ENCODE peak calls at places on chromosomes 6 and 20, in five cellular contexts. K, B, E, P and G are unnamed samples.

GRCh38 chr6:15945593-15946159 is 183.2 kb upstream of the MYLIP start:
- DNase-seq in K (no peak), B (peak), E (no peak), P (no peak), G (no peak)

GRCh38 chr6:79969784-79970183 is 22.4 kb upstream of the ELOVL4 start:
- DNase-seq in K (no peak), B (no peak), E (no peak), P (no peak), G (no peak)

GRCh38 chr6:112735129-112735528 is 388.0 kb downstream of the RFPL4B start:
- DNase-seq in K (no peak), B (no peak), E (no peak), P (no peak), G (no peak)

GRCh38 chr6:16248271-16248670 is 9.9 kb downstream of the GMPR start:
- DNase-seq in K (no peak), B (no peak), E (no peak), P (no peak), G (no peak)

GRCh38 chr6:110476046-110476849 is at the start of gene SLC22A16:
- DNase-seq in K (peak), B (no peak), E (no peak), P (peak), G (no peak)

GRCh38 chr6:89950879-89951391 is 56.7 kb downstream of the GJA10 start:
- DNase-seq in K (no peak), B (no peak), E (no peak), P (no peak), G (peak)

GRCh38 chr6:1641391-1641790 is 31.7 kb downstream of the FOXC1 start:
- DNase-seq in K (no peak), B (no peak), E (no peak), P (no peak), G (no peak)

GRCh38 chr6:106547556-106547955 is 81.7 kb downstream of the RTN4IP1 start:
- DNase-seq in K (no peak), B (no peak), E (no peak), P (no peak), G (no peak)

GRCh38 chr6:82761674-82762345 is 303.8 kb downstream of the UBE3D start:
- DNase-seq in K (no peak), B (peak), E (no peak), P (no peak), G (no peak)

GRCh38 chr6:107267006-107267405 is 151.7 kb upstream of the BEND3 start:
- DNase-seq in K (no peak), B (no peak), E (no peak), P (no peak), G (no peak)

GRCh38 chr6:22072939-22073338 is 223.9 kb downstream of the PRL start:
- DNase-seq in K (no peak), B (no peak), E (no peak), P (no peak), G (no peak)

GRCh38 chr6:3749991-3750323 is 1.6 kb downstream of the PXDC1 start:
- DNase-seq in K (no peak), B (peak), E (peak), P (no peak), G (no peak)

GRCh38 chr20:62624719-62625455 is 17.4 kb upstream of the SLCO4A1 start:
- DNase-seq in K (peak), B (no peak), E (peak), P (no peak), G (peak)

GRCh38 chr6:23775127-23775526 is 350.9 kb upstream of the NRSN1 start:
- DNase-seq in K (no peak), B (peak), E (no peak), P (no peak), G (no peak)

GRCh38 chr20:32626859-32627636 is 41.9 kb upstream of the NOL4L start:
- DNase-seq in K (no peak), B (no peak), E (no peak), P (no peak), G (no peak)

GRCh38 chr20:10218536-10219451 is at the start of gene SNAP25:
- DNase-seq in K (no peak), B (peak), E (no peak), P (peak), G (peak)

GRCh38 chr6:170289108-170289931 is 1.6 kb downstream of the DLL1 start:
- DNase-seq in K (no peak), B (no peak), E (no peak), P (peak), G (peak)

GRCh38 chr6:41277644-41278043 is 8.8 kb downstream of the TREM1 start:
- DNase-seq in K (no peak), B (no peak), E (no peak), P (no peak), G (no peak)
- TF ChIP-seq CTCF in K (no peak), B (no peak), E (no peak), P (no peak), G (no peak)

GRCh38 chr6:6966127-6966526 is 141.6 kb upstream of the RREB1 start:
- DNase-seq in K (no peak), B (no peak), E (no peak), P (no peak), G (no peak)

GRCh38 chr6:6966569-6966968 is 141.2 kb upstream of the RREB1 start:
- DNase-seq in K (no peak), B (no peak), E (no peak), P (no peak), G (no peak)

GRCh38 chr6:6962699-6963098 is 145.1 kb upstream of the RREB1 start:
- DNase-seq in K (no peak), B (no peak), E (no peak), P (no peak), G (no peak)

GRCh38 chr6:6962086-6962485 is 145.7 kb upstream of the RREB1 start:
- DNase-seq in K (no peak), B (no peak), E (no peak), P (no peak), G (no peak)

DNA sequence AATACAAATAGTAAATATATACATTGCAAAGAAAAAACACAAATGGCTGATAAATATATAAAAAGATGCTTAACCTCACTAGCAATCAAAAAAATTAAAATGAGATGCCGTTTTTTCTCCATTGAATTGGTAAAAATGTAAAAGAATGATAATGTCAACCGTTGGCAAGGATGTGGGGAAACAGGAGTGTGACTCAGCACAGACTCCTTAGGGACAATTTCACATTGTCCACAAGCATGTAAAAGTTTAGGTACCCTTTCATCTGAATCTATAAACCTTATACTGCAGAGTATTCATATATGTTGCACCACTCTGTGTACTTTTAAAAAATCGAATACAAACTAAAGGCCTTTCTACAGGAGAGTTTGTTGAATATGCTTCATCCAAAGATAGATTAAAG is 143.1 kb upstream of the RREB1 start:
- DNase-seq in K (no peak), B (no peak), E (no peak), P (no peak), G (no peak)
- TF ChIP-seq CTCF in K (no peak), B (no peak), E (no peak), P (no peak), G (no peak)

GRCh38 chr6:41182069-41183034 is 18.6 kb downstream of the TREML2 start:
- DNase-seq in K (no peak), B (peak), E (no peak), P (peak), G (peak)
- TF ChIP-seq CTCF in K (peak), B (peak), E (no peak), P (peak), G (peak)

GRCh38 chr20:8116067-8116811 is 15.8 kb upstream of the PLCB1 start:
- DNase-seq in K (no peak), B (no peak), E (no peak), P (no peak), G (no peak)

GRCh38 chr20:8118735-8119134 is 13.3 kb upstream of the PLCB1 start:
- DNase-seq in K (no peak), B (no peak), E (no peak), P (no peak), G (no peak)

GRCh38 chr20:8121666-8122065 is 10.4 kb upstream of the PLCB1 start:
- DNase-seq in K (no peak), B (no peak), E (no peak), P (no peak), G (no peak)

GRCh38 chr20:8117636-8118413 is 14.2 kb upstream of the PLCB1 start:
- DNase-seq in K (no peak), B (no peak), E (no peak), P (no peak), G (no peak)
- TF ChIP-seq CTCF in K (no peak), B (no peak), E (no peak), P (no peak), G (no peak)

DNA sequence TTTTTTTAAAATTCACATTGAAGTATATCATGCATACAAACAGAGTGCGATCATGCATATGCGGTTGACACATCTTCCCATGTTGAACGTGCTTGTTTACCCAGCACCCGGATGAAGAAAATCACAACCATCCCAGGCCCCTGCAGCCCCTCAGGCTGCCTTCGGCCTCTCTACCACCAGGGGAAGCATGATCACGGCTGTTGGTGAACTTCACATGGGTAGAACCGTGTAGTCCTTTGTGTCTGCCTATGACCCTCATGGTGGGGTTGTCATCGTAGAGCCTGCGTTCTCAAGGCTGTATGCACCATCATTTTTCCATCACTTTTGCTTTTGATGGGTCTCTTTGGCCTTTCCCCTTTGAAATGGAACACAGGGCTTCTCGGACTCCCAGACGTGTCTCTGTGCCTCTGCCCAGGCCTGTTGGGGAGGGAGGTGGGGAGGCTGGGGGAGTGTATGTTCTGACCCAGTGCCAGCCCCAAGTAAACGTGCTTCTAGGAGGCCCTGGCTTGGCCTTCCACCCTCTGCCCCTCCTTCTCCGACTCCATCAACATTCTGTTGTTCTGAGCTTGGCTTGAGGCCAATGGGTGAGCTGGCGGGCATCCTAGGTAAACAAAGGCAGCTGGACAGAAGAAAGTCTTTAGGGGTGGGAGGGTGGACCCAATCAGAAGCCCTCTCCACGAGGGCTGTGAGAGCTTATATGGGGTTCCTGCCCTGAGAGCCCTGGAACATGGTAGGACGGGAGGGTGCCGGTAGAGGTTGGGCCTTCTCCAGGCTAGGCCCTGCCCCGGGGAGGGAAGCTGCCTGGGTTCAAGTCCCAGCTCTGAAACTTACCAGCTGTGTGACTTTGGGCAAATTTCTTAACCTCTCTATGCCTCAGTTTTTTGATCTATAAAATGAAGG is 39.7 kb downstream of the TGM2 start:
- DNase-seq in K (peak), B (peak), E (peak), P (no peak), G (no peak)
- TF ChIP-seq CTCF in K (peak), B (peak), E (no peak), P (no peak), G (no peak)

DNA sequence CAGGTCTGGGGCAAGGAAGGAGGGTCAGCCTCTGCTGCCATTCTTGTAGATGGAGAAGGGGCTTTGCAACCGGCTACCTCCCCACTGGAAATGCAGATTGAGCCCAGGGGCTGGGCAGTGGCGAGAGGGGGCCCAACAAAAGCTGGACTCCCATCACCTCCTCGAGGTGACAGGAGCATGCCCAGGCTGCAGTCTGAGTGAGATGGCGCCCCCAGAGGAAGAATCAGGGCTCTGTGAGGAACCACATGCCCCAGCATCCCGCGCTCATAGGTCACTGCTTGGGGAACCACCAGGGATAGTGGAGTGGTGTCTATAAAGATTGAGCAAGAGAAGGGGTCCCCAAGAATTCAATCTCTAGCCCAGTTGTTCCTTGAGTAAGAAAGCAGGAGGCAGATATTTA is 31.6 kb upstream of the NEDD9 start:
- DNase-seq in K (no peak), B (no peak), E (no peak), P (peak), G (no peak)
- TF ChIP-seq CTCF in K (no peak), B (no peak), E (no peak), P (peak), G (no peak)